ENCODE peak calls at places on chromosome 21, in six cellular contexts. One of them, this sample, is unnamed.

GRCh38 chr21:39317134-39318090 is 4.0 kb upstream of the BRWD1 start:
- DNase-seq in ovary: no peak
- DNase-seq in suprapubic skin: no peak
- DNase-seq in uterus: no peak
- DNase-seq in tibial nerve: no peak
- DNase-seq in heart left ventricle: no peak
- DNase-seq in this sample: no peak

GRCh38 chr21:34186119-34186719 is 112.8 kb downstream of the MRPS6 start:
- DNase-seq in ovary: no peak
- DNase-seq in suprapubic skin: no peak
- DNase-seq in uterus: no peak
- DNase-seq in tibial nerve: no peak
- DNase-seq in heart left ventricle: no peak
- DNase-seq in this sample: no peak

GRCh38 chr21:16071761-16072160 is 342.0 kb downstream of the USP25 start:
- DNase-seq in ovary: no peak
- DNase-seq in suprapubic skin: no peak
- DNase-seq in uterus: no peak
- DNase-seq in tibial nerve: no peak
- DNase-seq in heart left ventricle: no peak
- DNase-seq in this sample: no peak

GRCh38 chr21:46550511-46550941 is 54.4 kb downstream of the S100B start:
- DNase-seq in ovary: no peak
- DNase-seq in suprapubic skin: no peak
- DNase-seq in uterus: no peak
- DNase-seq in tibial nerve: no peak
- DNase-seq in heart left ventricle: no peak
- DNase-seq in this sample: no peak

GRCh38 chr21:16678479-16678878 is 834.4 kb upstream of the CXADR start:
- DNase-seq in ovary: no peak
- DNase-seq in suprapubic skin: no peak
- DNase-seq in uterus: no peak
- DNase-seq in tibial nerve: no peak
- DNase-seq in heart left ventricle: no peak
- DNase-seq in this sample: no peak

GRCh38 chr21:8991088-8991907 is 1530.1 kb upstream of the TPTE start:
- DNase-seq in ovary: no peak
- DNase-seq in suprapubic skin: no peak
- DNase-seq in uterus: no peak
- DNase-seq in tibial nerve: no peak
- DNase-seq in heart left ventricle: no peak
- DNase-seq in this sample: peak; percentile 78

GRCh38 chr21:33076600-33077329 is 6.8 kb downstream of the OLIG1 start:
- DNase-seq in ovary: no peak
- DNase-seq in suprapubic skin: no peak
- DNase-seq in uterus: no peak
- DNase-seq in tibial nerve: no peak
- DNase-seq in heart left ventricle: no peak
- DNase-seq in this sample: no peak

GRCh38 chr21:21268061-21268471 is 269.9 kb downstream of the NCAM2 start:
- DNase-seq in ovary: no peak
- DNase-seq in suprapubic skin: no peak
- DNase-seq in uterus: no peak
- DNase-seq in tibial nerve: no peak
- DNase-seq in heart left ventricle: no peak
- DNase-seq in this sample: no peak

GRCh38 chr21:31181089-31181757 is 142.9 kb upstream of the KRTAP19-8 start:
- DNase-seq in ovary: no peak
- DNase-seq in suprapubic skin: no peak
- DNase-seq in uterus: no peak
- DNase-seq in tibial nerve: no peak
- DNase-seq in heart left ventricle: no peak
- DNase-seq in this sample: no peak

GRCh38 chr21:38298833-38299232 is 42.0 kb downstream of the KCNJ15 start:
- DNase-seq in ovary: no peak
- DNase-seq in suprapubic skin: no peak
- DNase-seq in uterus: no peak
- DNase-seq in tibial nerve: no peak
- DNase-seq in heart left ventricle: no peak
- DNase-seq in this sample: no peak

GRCh38 chr21:14554948-14555347 is 8.8 kb upstream of the SAMSN1 start:
- DNase-seq in ovary: no peak
- DNase-seq in suprapubic skin: no peak
- DNase-seq in uterus: no peak
- DNase-seq in tibial nerve: no peak
- DNase-seq in heart left ventricle: no peak
- DNase-seq in this sample: no peak

GRCh38 chr21:34065015-34065414 is 8.4 kb upstream of the MRPS6 start:
- DNase-seq in ovary: no peak
- DNase-seq in suprapubic skin: no peak
- DNase-seq in uterus: no peak
- DNase-seq in tibial nerve: no peak
- DNase-seq in heart left ventricle: no peak
- DNase-seq in this sample: no peak

GRCh38 chr21:35252831-35253230 is 203.7 kb upstream of the RUNX1 start:
- DNase-seq in ovary: no peak
- DNase-seq in suprapubic skin: no peak
- DNase-seq in uterus: no peak
- DNase-seq in tibial nerve: no peak
- DNase-seq in heart left ventricle: no peak
- DNase-seq in this sample: no peak

GRCh38 chr21:35257413-35257812 is 208.3 kb upstream of the RUNX1 start:
- DNase-seq in ovary: no peak
- DNase-seq in suprapubic skin: peak; percentile 75
- DNase-seq in uterus: peak; percentile 45
- DNase-seq in tibial nerve: peak; percentile 51
- DNase-seq in heart left ventricle: peak; percentile 32
- DNase-seq in this sample: peak; percentile 90

GRCh38 chr21:35254752-35255138 is 205.6 kb upstream of the RUNX1 start:
- DNase-seq in ovary: no peak
- DNase-seq in suprapubic skin: no peak
- DNase-seq in uterus: no peak
- DNase-seq in tibial nerve: no peak
- DNase-seq in heart left ventricle: no peak
- DNase-seq in this sample: no peak

GRCh38 chr21:35256468-35256988 is 207.4 kb upstream of the RUNX1 start:
- DNase-seq in ovary: peak; percentile 86
- DNase-seq in suprapubic skin: peak; percentile 76
- DNase-seq in uterus: peak; percentile 79
- DNase-seq in tibial nerve: peak; percentile 60
- DNase-seq in heart left ventricle: peak; percentile 81
- DNase-seq in this sample: peak; percentile 89

GRCh38 chr21:35254006-35254751 is 205.1 kb upstream of the RUNX1 start:
- DNase-seq in ovary: no peak
- DNase-seq in suprapubic skin: no peak
- DNase-seq in uterus: no peak
- DNase-seq in tibial nerve: peak; percentile 14
- DNase-seq in heart left ventricle: no peak
- DNase-seq in this sample: no peak
- TF ChIP-seq POLR2A in ovary: no peak
- TF ChIP-seq POLR2A in suprapubic skin: no peak
- TF ChIP-seq POLR2A in uterus: no peak
- TF ChIP-seq POLR2A in tibial nerve: no peak
- TF ChIP-seq POLR2A in heart left ventricle: no peak
- TF ChIP-seq POLR2A in this sample: no peak

DNA sequence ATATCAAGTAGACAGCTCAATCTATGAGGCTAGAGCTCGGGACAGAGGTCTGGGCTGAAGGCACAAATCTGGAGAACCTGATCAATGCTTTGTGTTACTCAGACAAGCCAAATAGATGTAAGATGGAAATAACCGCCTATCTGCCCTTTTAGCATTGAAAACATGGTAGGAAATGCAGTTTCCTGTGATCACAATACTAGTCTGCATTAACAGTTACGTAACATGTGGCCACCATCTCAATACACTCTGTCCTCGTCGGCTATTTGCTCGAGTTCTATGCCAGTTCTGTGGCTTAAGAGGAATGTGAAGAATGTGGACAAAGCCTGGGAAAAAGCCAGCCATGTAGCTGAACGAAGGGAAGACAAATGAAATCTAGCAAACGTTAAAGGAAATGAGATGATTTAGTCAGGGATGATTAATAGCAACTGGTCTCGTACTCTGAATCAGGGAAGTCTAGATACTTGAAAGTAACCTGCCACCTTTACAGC is 73.3 kb downstream of the HSF2BP start:
- DNase-seq in ovary: no peak
- DNase-seq in suprapubic skin: no peak
- DNase-seq in uterus: peak; percentile 49
- DNase-seq in tibial nerve: peak; percentile 92
- DNase-seq in heart left ventricle: peak; percentile 50
- DNase-seq in this sample: peak; percentile 89
- TF ChIP-seq POLR2A in ovary: no peak
- TF ChIP-seq POLR2A in suprapubic skin: no peak
- TF ChIP-seq POLR2A in uterus: no peak
- TF ChIP-seq POLR2A in tibial nerve: no peak
- TF ChIP-seq POLR2A in heart left ventricle: no peak
- TF ChIP-seq POLR2A in this sample: no peak

DNA sequence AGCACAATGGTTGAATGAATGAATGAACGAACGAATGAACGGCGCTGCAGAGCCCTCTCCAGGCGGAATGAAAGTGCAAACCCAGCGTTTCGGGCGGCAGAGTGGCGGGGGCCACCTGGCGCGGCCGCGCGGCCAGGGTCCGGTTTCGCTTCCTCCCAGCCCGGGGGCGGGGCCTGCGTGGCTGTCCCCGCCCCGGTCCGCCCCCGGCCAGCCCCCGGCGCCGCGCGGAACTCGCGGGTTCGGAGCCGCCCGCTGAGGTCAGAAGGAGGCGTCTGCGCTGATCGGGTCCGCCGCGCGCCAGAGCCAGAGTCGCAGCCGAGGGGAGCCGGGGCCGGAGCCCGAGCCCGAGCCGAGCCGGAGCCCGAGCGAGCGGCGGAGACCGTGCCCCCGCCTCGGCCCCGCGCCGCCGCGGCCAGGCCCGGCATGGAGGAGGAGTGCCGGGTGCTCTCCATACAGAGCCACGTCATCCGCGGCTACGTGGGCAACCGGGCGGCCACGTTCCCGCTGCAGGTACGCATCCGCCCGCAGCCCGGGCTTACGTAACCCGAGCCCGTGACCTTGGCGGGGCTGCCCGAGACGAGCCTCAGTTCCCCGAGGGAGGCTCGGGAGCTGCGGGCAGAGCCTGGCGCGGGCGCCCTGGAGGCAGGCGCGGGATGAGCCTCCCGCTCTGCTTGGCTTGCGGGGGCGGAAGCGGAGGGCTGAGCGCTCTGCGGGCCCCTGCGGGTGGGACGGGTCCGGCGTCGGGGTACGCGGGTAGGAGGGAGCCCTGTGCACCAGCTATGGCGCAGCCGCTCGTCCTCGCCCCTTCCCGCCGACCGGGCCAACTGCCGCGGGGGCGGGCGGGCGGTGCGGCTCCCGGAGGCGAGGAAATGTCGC is at the start of gene PDXK:
- DNase-seq in ovary: peak; percentile 90
- DNase-seq in suprapubic skin: peak; percentile 88
- DNase-seq in uterus: peak; percentile 87
- DNase-seq in tibial nerve: peak; percentile 71
- DNase-seq in heart left ventricle: peak; percentile 88
- DNase-seq in this sample: peak; percentile 97
- TF ChIP-seq POLR2A in ovary: peak; percentile 83
- TF ChIP-seq POLR2A in suprapubic skin: peak; percentile 79
- TF ChIP-seq POLR2A in uterus: peak; percentile 85
- TF ChIP-seq POLR2A in tibial nerve: peak; percentile 65
- TF ChIP-seq POLR2A in heart left ventricle: no peak
- TF ChIP-seq POLR2A in this sample: no peak

GRCh38 chr21:41433566-41433965 is 7.5 kb downstream of the MX1 start:
- DNase-seq in ovary: no peak
- DNase-seq in suprapubic skin: no peak
- DNase-seq in uterus: no peak
- DNase-seq in tibial nerve: no peak
- DNase-seq in heart left ventricle: no peak
- DNase-seq in this sample: no peak
- TF ChIP-seq POLR2A in ovary: no peak
- TF ChIP-seq POLR2A in suprapubic skin: no peak
- TF ChIP-seq POLR2A in uterus: no peak
- TF ChIP-seq POLR2A in tibial nerve: no peak
- TF ChIP-seq POLR2A in heart left ventricle: no peak
- TF ChIP-seq POLR2A in this sample: no peak

DNA sequence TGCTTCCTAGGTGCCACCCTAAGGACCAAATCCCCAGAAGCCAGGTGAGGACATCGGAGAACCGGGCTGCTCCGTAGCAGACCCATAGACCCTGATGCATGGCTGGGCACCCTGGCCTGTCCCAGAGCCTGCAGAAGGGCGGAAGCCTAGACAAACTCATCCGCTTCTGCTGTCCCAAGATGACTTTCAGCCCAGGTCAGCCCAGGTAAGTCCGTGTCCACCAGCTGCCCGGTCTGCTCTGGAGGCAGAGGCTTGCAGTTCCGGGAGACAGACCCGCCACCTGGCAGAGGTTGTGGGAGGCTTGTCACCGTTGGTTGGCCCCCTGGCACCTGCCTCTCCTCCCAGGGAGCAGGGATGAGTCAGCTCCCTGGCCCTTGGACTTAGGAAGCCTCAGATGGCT is 22.8 kb upstream of the POFUT2 start:
- DNase-seq in ovary: no peak
- DNase-seq in suprapubic skin: peak; percentile 56
- DNase-seq in uterus: no peak
- DNase-seq in tibial nerve: no peak
- DNase-seq in heart left ventricle: no peak
- DNase-seq in this sample: no peak
- TF ChIP-seq POLR2A in ovary: no peak
- TF ChIP-seq POLR2A in suprapubic skin: no peak
- TF ChIP-seq POLR2A in uterus: no peak
- TF ChIP-seq POLR2A in tibial nerve: no peak
- TF ChIP-seq POLR2A in heart left ventricle: no peak
- TF ChIP-seq POLR2A in this sample: no peak

GRCh38 chr21:29235714-29236197 is 63.0 kb upstream of the BACH1 start:
- DNase-seq in ovary: no peak
- DNase-seq in suprapubic skin: no peak
- DNase-seq in uterus: no peak
- DNase-seq in tibial nerve: no peak
- DNase-seq in heart left ventricle: no peak
- DNase-seq in this sample: no peak
- TF ChIP-seq POLR2A in ovary: no peak
- TF ChIP-seq POLR2A in suprapubic skin: no peak
- TF ChIP-seq POLR2A in uterus: no peak
- TF ChIP-seq POLR2A in tibial nerve: no peak
- TF ChIP-seq POLR2A in heart left ventricle: no peak
- TF ChIP-seq POLR2A in this sample: no peak